ENCODE peak calls at places on chromosomes 4 and X, in five cellular contexts. R, C, B, Q and X are unnamed samples.

GRCh38 chrX:44795945-44796450 is 47.8 kb upstream of the DUSP21 start:
- DNase-seq in Q (no peak), B (no peak), R (no peak), C (no peak), X (no peak)

GRCh38 chr4:42501624-42502401 is 104.5 kb downstream of the SHISA3 start:
- DNase-seq in B (no peak), C (no peak), R (no peak), Q (no peak), X (no peak)

GRCh38 chr4:49000806-49001205 is 14.7 kb downstream of the CWH43 start:
- DNase-seq in R (no peak), B (no peak), C (no peak), Q (no peak), X (no peak)

GRCh38 chr4:67659065-67659464 is 41.9 kb downstream of the UBA6 start:
- DNase-seq in B (no peak), C (no peak), R (no peak), Q (no peak), X (no peak)

GRCh38 chr4:57404463-57404862 is 294.3 kb upstream of the IGFBP7 start:
- DNase-seq in Q (no peak), R (no peak), C (no peak), B (no peak), X (no peak)

GRCh38 chr4:20520901-20521300 is 179.4 kb upstream of the PACRGL start:
- DNase-seq in B (peak), C (no peak), R (no peak), Q (no peak), X (no peak)

GRCh38 chrX:134636859-134637258 is 21.4 kb downstream of the PLAC1 start:
- DNase-seq in Q (no peak), B (no peak), R (no peak), C (no peak), X (no peak)

GRCh38 chr4:119490335-119490734 is 138.3 kb downstream of the PDE5A start:
- DNase-seq in Q (no peak), B (no peak), C (no peak), R (no peak), X (no peak)

GRCh38 chr4:30605616-30606015 is 114.6 kb upstream of the PCDH7 start:
- DNase-seq in B (no peak), C (no peak), R (no peak), Q (no peak), X (no peak)